ENCODE peak calls at places on chromosomes 2 and 18, in six cellular contexts. F, W, D, N, R and G are unnamed samples.

GRCh38 chr2:43127941-43128561 is 98.4 kb downstream of the ZFP36L2 start:
- DNase-seq in R (no peak), F (no peak), D (no peak), N (no peak), W (peak), G (no peak)

GRCh38 chr18:10841203-10841602 is 308.2 kb downstream of the PIEZO2 start:
- DNase-seq in F (no peak), D (peak), N (no peak), W (no peak), R (peak), G (no peak)

GRCh38 chr18:38427234-38427633 is 861.6 kb upstream of the CELF4 start:
- DNase-seq in N (no peak), R (no peak), D (no peak), F (no peak), W (no peak), G (no peak)

GRCh38 chr2:10487144-10488104 is 39.3 kb upstream of the ODC1 start:
- DNase-seq in F (no peak), R (no peak), D (no peak), W (no peak), N (peak), G (no peak)

GRCh38 chr2:221590861-221591260 is 18.8 kb upstream of the EPHA4 start:
- DNase-seq in W (no peak), F (no peak), N (no peak), R (no peak), D (no peak), G (no peak)

GRCh38 chr2:31893093-31893492 is 117.7 kb downstream of the MEMO1 start:
- DNase-seq in F (no peak), R (no peak), W (peak), D (no peak), N (no peak), G (no peak)

GRCh38 chr18:77754475-77755044 is 504.9 kb downstream of the GALR1 start:
- DNase-seq in D (no peak), R (no peak), W (no peak), F (no peak), N (no peak), G (no peak)

GRCh38 chr18:9106800-9107574 is 4.5 kb downstream of the NDUFV2 start:
- DNase-seq in R (no peak), F (no peak), N (no peak), W (no peak), D (no peak), G (no peak)

GRCh38 chr2:168294409-168294808 is 47.0 kb upstream of the STK39 start:
- DNase-seq in R (no peak), F (no peak), N (no peak), D (no peak), W (no peak), G (no peak)

GRCh38 chr2:54726940-54727339 is 3.5 kb downstream of the EML6 start:
- DNase-seq in N (no peak), F (no peak), D (no peak), W (no peak), R (peak), G (no peak)

GRCh38 chr2:179953359-179953758 is 53.7 kb downstream of the CWC22 start:
- DNase-seq in R (no peak), W (no peak), D (no peak), F (no peak), N (no peak), G (no peak)

GRCh38 chr2:207640160-207640559 is 15.0 kb upstream of the METTL21A start:
- DNase-seq in F (no peak), W (no peak), N (no peak), R (no peak), D (no peak), G (no peak)

GRCh38 chr2:148948865-148949264 is 73.8 kb downstream of the KIF5C start:
- DNase-seq in D (no peak), F (no peak), R (no peak), W (no peak), N (no peak), G (no peak)

GRCh38 chr2:233350708-233351107 is 3.6 kb upstream of the DGKD start:
- DNase-seq in W (peak), N (no peak), R (peak), F (peak), D (peak), G (peak)

GRCh38 chr2:64056021-64056420 is 36.8 kb upstream of the VPS54 start:
- DNase-seq in D (no peak), F (no peak), W (no peak), R (no peak), N (no peak), G (no peak)

GRCh38 chr2:19543271-19544019 is 185.0 kb upstream of the OSR1 start:
- DNase-seq in N (no peak), F (no peak), W (no peak), D (peak), R (peak), G (peak)

GRCh38 chr2:217959723-217960122 is 43.1 kb downstream of the TNS1 start:
- DNase-seq in F (no peak), N (peak), D (no peak), W (no peak), R (no peak), G (no peak)

GRCh38 chr18:3425450-3425849 is 24.5 kb upstream of the TGIF1 start:
- DNase-seq in W (no peak), D (no peak), F (no peak), R (no peak), N (no peak), G (no peak)

GRCh38 chr18:11518788-11519685 is 90.4 kb upstream of the SLC35G4 start:
- DNase-seq in W (peak), F (no peak), N (peak), D (peak), R (peak), G (no peak)

GRCh38 chr2:229154381-229154780 is 116.7 kb downstream of the PID1 start:
- DNase-seq in R (peak), D (peak), W (no peak), F (no peak), N (no peak), G (no peak)

GRCh38 chr2:102141011-102141914 is 1.3 kb upstream of the IL1R1 start:
- DNase-seq in W (no peak), D (peak), N (no peak), F (peak), R (peak), G (no peak)

GRCh38 chr2:27721335-27721734 is 50.2 kb upstream of the MRPL33 start:
- DNase-seq in N (no peak), W (no peak), R (no peak), F (no peak), D (no peak), G (no peak)

GRCh38 chr2:61961231-61961901 is 55.9 kb downstream of the COMMD1 start:
- DNase-seq in N (no peak), D (no peak), R (no peak), F (no peak), W (no peak), G (no peak)

GRCh38 chr2:238164906-238165287 is 6.1 kb downstream of the ERFE start:
- DNase-seq in R (no peak), F (no peak), W (no peak), N (no peak), D (no peak), G (no peak)

GRCh38 chr2:84904717-84905174 is 710 bp upstream of the TMSB10 start:
- DNase-seq in W (no peak), N (peak), R (peak), F (no peak), D (peak), G (no peak)

GRCh38 chr2:173886613-173887012 is 78.6 kb downstream of the SP3 start:
- DNase-seq in W (no peak), D (no peak), R (no peak), F (no peak), N (no peak), G (no peak)

GRCh38 chr2:80247339-80247738 is 57.2 kb downstream of the LRRTM1 start:
- DNase-seq in W (no peak), D (no peak), N (no peak), F (no peak), R (no peak), G (no peak)

GRCh38 chr2:237452846-237453245 is 34.2 kb upstream of the MLPH start:
- DNase-seq in W (no peak), R (no peak), N (no peak), F (no peak), D (no peak), G (no peak)

GRCh38 chr2:209685963-209686362 is 85.7 kb upstream of the UNC80 start:
- DNase-seq in N (no peak), D (no peak), F (no peak), R (no peak), W (no peak), G (no peak)

GRCh38 chr2:156334496-156335478 is 2.3 kb upstream of the NR4A2 start:
- DNase-seq in W (no peak), D (peak), N (peak), F (no peak), R (peak), G (no peak)

GRCh38 chr2:177972782-177973181 is 99.8 kb downstream of the PDE11A start:
- DNase-seq in W (no peak), N (no peak), R (no peak), F (no peak), D (no peak), G (no peak)

GRCh38 chr18:28177828-28178635 is 1.1 kb upstream of the CDH2 start:
- DNase-seq in W (no peak), R (peak), N (no peak), F (no peak), D (peak), G (no peak)

GRCh38 chr2:209937893-209938292 is 64.5 kb upstream of the RPE start:
- DNase-seq in D (no peak), W (no peak), F (no peak), N (no peak), R (no peak), G (no peak)

GRCh38 chr2:204695506-204695905 is 150.2 kb downstream of the PARD3B start:
- DNase-seq in F (no peak), R (peak), D (peak), N (no peak), W (no peak), G (no peak)

GRCh38 chr2:237561221-237561620 is 5.2 kb upstream of the PRLH start:
- DNase-seq in D (no peak), F (no peak), W (no peak), R (no peak), N (peak), G (no peak)

GRCh38 chr2:235866373-235866772 is 301.8 kb downstream of the GBX2 start:
- DNase-seq in F (no peak), W (no peak), D (no peak), R (no peak), N (no peak), G (no peak)

DNA sequence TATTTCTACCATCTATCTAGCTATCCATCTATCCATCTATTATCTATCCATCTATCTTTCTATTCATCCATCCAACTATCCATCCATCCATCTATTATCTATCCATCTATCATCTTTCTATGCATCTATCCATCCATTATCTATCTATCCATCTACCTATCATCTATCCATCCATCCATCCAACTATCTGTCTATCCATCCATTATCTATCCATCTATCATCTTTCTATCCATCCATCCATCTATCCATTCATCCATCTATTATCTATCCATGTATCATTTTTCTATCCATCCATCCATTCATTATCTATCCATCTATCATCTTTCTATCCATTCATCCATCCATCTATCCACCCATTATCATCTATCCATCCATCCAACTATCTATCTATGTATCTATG is 24.6 kb upstream of the ZNF407 start:
- DNase-seq in D (no peak), N (no peak), R (no peak), F (no peak), W (no peak), G (no peak)
- TF ChIP-seq CTCF in D (no peak), N (no peak), R (no peak), F (no peak), W (no peak), G (no peak)

GRCh38 chr2:76584474-76584873 is 873.8 kb upstream of the GCFC2 start:
- DNase-seq in N (no peak), R (no peak), W (no peak), D (no peak), F (no peak), G (no peak)

DNA sequence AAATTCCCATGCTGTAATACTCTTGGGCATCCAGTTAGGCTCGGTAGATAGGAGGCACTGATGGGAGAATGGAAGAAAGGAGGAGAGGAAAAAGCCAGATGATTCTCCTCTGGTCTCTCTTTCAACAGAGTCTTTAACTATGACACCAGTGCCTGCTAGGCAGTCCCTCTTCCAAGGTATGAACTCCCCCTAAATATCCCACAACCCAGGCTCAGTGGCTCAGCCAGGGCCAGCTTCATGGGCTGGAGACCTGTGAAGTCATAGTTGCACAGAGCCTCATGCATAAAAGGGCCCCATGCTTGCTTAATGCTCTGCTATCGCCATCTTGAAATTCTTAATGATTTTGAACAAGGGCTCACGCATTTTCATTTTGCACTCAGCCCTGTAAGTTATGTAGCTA is 869.2 kb upstream of the GCFC2 start:
- DNase-seq in W (no peak), D (no peak), F (no peak), R (no peak), N (no peak), G (no peak)
- H3K4me3 ChIP-seq in W (no peak), D (no peak), F (no peak), R (no peak), N (no peak), G (no peak)

GRCh38 chr2:171447675-171448074 is 13.6 kb downstream of the DCAF17 start:
- DNase-seq in D (no peak), N (no peak), F (no peak), R (no peak), W (no peak), G (no peak)
- TF ChIP-seq CTCF in D (peak), N (no peak), F (no peak), R (no peak), W (no peak), G (peak)

GRCh38 chr18:43680096-43680495 is 402.8 kb upstream of the SYT4 start:
- DNase-seq in N (no peak), W (no peak), R (peak), F (peak), D (peak), G (no peak)

GRCh38 chr18:43681661-43682060 is 404.4 kb upstream of the SYT4 start:
- DNase-seq in N (no peak), D (peak), F (no peak), W (no peak), R (no peak), G (no peak)

DNA sequence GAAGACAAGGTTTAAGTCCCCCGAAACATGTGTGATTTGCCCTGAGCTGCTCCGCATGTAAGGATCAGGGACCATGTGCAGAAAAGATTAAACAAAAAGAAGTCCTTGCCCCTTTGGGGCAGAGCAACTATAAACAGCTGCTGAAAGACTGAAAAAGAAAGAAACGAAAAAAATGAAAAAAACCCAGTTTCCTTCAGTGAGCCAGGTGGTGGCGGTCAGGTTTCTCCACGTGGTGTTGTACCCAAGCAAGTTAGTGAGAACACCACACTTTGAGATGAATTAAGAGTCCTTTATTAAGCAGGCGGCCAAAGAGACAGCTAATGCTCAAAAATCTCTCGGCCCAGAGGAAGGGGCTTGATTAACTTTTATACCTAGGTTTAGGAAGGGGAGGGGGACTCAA is 404.9 kb upstream of the SYT4 start:
- DNase-seq in R (no peak), D (no peak), F (no peak), N (no peak), W (no peak), G (no peak)
- H3K4me3 ChIP-seq in R (no peak), D (no peak), F (no peak), N (no peak), W (no peak), G (no peak)

GRCh38 chr2:57371186-57371585 is 675.4 kb upstream of the VRK2 start:
- DNase-seq in D (peak), R (no peak), W (no peak), N (no peak), F (no peak), G (no peak)
- TF ChIP-seq CTCF in D (no peak), R (no peak), W (no peak), N (no peak), F (no peak), G (no peak)

GRCh38 chr2:197835293-197835692 is 30.9 kb downstream of the PLCL1 start:
- DNase-seq in W (no peak), F (no peak), N (no peak), D (no peak), R (no peak), G (no peak)

GRCh38 chr2:197838036-197838435 is 33.6 kb downstream of the PLCL1 start:
- DNase-seq in N (no peak), R (peak), W (no peak), D (peak), F (no peak), G (no peak)

GRCh38 chr2:197839327-197839726 is 34.9 kb downstream of the PLCL1 start:
- DNase-seq in N (no peak), D (no peak), W (no peak), R (no peak), F (no peak), G (no peak)

DNA sequence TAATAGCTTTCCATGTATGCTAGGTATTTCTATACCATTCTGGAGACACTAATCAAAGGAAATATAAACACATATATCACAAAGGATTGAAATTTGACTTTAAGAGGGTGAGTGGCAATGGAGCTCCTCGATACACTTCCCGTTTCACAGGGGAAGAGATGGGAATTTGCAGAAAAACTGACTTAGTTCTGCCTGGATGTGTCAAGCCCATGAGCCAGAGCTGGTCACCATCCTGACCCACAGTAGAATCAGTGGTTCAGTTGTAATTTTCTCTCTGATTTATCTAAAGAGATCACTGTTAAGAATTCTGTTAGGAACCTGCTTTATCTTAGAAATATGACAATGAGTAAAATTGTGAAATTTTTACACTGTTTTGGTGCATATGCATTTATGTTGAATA is 34.2 kb downstream of the PLCL1 start:
- DNase-seq in N (no peak), D (no peak), F (no peak), R (no peak), W (no peak), G (no peak)
- H3K4me3 ChIP-seq in N (no peak), D (peak), F (no peak), R (no peak), W (no peak), G (no peak)

GRCh38 chr2:72084584-72084976 is 63.1 kb downstream of the CYP26B1 start:
- DNase-seq in D (peak), W (no peak), F (no peak), N (no peak), R (no peak), G (no peak)
- TF ChIP-seq CTCF in D (no peak), W (no peak), F (no peak), N (no peak), R (no peak), G (no peak)